ENCODE peak calls at places on chromosomes 2 and 18, in four cellular contexts. W is GM10248, V is HT1080, E is NCI-H1694. G is an unnamed sample.

GRCh38 chr18:57841568-57841967 is 38.5 kb upstream of the ATP8B1 start:
- DNase-seq in W (peak), V (no peak), E (no peak), G (no peak)

GRCh38 chr18:41096504-41096903 is 858.5 kb upstream of the PIK3C3 start:
- DNase-seq in W (no peak), V (peak), E (no peak), G (peak)

GRCh38 chr2:63444565-63445288 is 143.6 kb downstream of the WDPCP start:
- DNase-seq in W (no peak), V (no peak), E (no peak), G (no peak)

GRCh38 chr2:174606336-174606735 is 8.7 kb upstream of the WIPF1 start:
- DNase-seq in W (no peak), V (peak), E (no peak), G (peak)

GRCh38 chr18:904135-905090 is at the start of gene ADCYAP1:
- DNase-seq in W (no peak), V (no peak), E (no peak), G (no peak)

GRCh38 chr2:28454016-28454930 is 41.6 kb upstream of the PLB1 start:
- DNase-seq in W (no peak), V (peak), E (no peak), G (no peak)

GRCh38 chr2:226963528-226963927 is 127.7 kb downstream of the RHBDD1 start:
- DNase-seq in W (no peak), V (peak), E (no peak), G (peak)

GRCh38 chr2:148202237-148202636 is 181.3 kb downstream of the MBD5 start:
- DNase-seq in W (no peak), V (no peak), E (no peak), G (no peak)

GRCh38 chr2:66987747-66988146 is 409.4 kb upstream of the ETAA1 start:
- DNase-seq in W (no peak), V (no peak), E (no peak), G (no peak)

GRCh38 chr18:62282188-62282629 is 42.9 kb upstream of the TNFRSF11A start:
- DNase-seq in W (no peak), V (peak), E (no peak), G (no peak)

G was measured in H4.